ENCODE peak calls at places on chromosomes 2 and 18, in eight cellular contexts. A is CD4-positive, alpha-beta memory T cell; I is CD8-positive, alpha-beta memory T cell; O is fibroblast of lung; T is H9; Q is transverse colon; S is neural progenitor cell; P is lower lobe of right lung. Y is an unnamed sample. For H3K9me3 and H3K4me1, the result is how much of the 10 kb centered on the place peaks cover.

GRCh38 chr2:236641051-236641450 is 71.4 kb downstream of the ACKR3 start:
- DNase-seq in P (no peak), I (no peak), Q (no peak), O (no peak), A (no peak), S (no peak), T (no peak), Y (no peak)

GRCh38 chr2:60414731-60415130 is 138.7 kb downstream of the BCL11A start:
- DNase-seq in T (no peak), A (no peak), P (no peak), S (no peak), O (peak), Q (no peak), I (no peak), Y (no peak)

GRCh38 chr2:111196435-111196834 is 75.7 kb downstream of the BCL2L11 start:
- DNase-seq in T (no peak), I (no peak), A (no peak), O (no peak), S (no peak), Q (no peak), P (no peak), Y (no peak)

GRCh38 chr2:154439156-154439555 is 259.3 kb upstream of the KCNJ3 start:
- DNase-seq in S (no peak), P (no peak), I (no peak), A (no peak), Q (no peak), T (no peak), O (no peak), Y (no peak)

GRCh38 chr2:207139551-207139950 is 26.2 kb downstream of the KLF7 start:
- DNase-seq in A (no peak), O (no peak), T (no peak), P (no peak), S (no peak), Q (no peak), I (no peak), Y (no peak)

GRCh38 chr2:173401716-173402326 is 47.1 kb downstream of the CDCA7 start:
- DNase-seq in P (no peak), A (no peak), I (no peak), S (peak), T (no peak), O (no peak), Q (no peak), Y (no peak)

GRCh38 chr2:169895294-169895985 is 68.2 kb downstream of the UBR3 start:
- DNase-seq in S (no peak), O (peak), T (no peak), P (no peak), Q (no peak), I (no peak), A (no peak), Y (no peak)

GRCh38 chr2:70123051-70123828 is 36.0 kb downstream of the PCBP1 start:
- DNase-seq in Q (peak), O (peak), P (no peak), A (no peak), I (no peak), T (peak), S (peak), Y (peak)

GRCh38 chr2:132837764-132838163 is 167.8 kb upstream of the LYPD1 start:
- DNase-seq in P (no peak), A (no peak), Q (no peak), O (no peak), S (peak), I (no peak), T (no peak), Y (no peak)

GRCh38 chr2:10966056-10966455 is 54.3 kb downstream of the KCNF1 start:
- DNase-seq in O (no peak), Q (no peak), S (no peak), P (no peak), A (no peak), T (no peak), I (no peak), Y (no peak)

GRCh38 chr2:9753665-9754531 is 89.4 kb upstream of the TAF1B start:
- DNase-seq in S (no peak), O (no peak), P (no peak), A (peak), T (no peak), I (no peak), Q (peak), Y (no peak)

GRCh38 chr2:9991829-9992273 is 40.4 kb downstream of the GRHL1 start:
- DNase-seq in A (no peak), P (no peak), Q (no peak), T (no peak), I (no peak), O (no peak), S (no peak), Y (peak)

GRCh38 chr2:146764301-146764700 is 1080.5 kb upstream of the ACVR2A start:
- DNase-seq in A (no peak), T (no peak), Q (no peak), P (no peak), S (no peak), I (no peak), O (peak), Y (no peak)

GRCh38 chr2:176427549-176427948 is 158.3 kb downstream of the MTX2 start:
- DNase-seq in I (no peak), S (no peak), P (no peak), Q (no peak), A (no peak), T (no peak), O (no peak), Y (no peak)

GRCh38 chr2:31334311-31335026 is 80.1 kb downstream of the XDH start:
- DNase-seq in I (no peak), Q (no peak), S (no peak), T (no peak), P (no peak), O (peak), A (no peak), Y (no peak)

GRCh38 chr2:238116298-238117198 is 16.4 kb downstream of the ESPNL start:
- DNase-seq in Q (no peak), A (no peak), S (no peak), I (no peak), T (no peak), O (no peak), P (peak), Y (no peak)

GRCh38 chr2:69798466-69798908 is 31.0 kb upstream of the GMCL1 start:
- DNase-seq in P (no peak), A (no peak), I (no peak), S (no peak), O (peak), Q (peak), T (no peak), Y (peak)

GRCh38 chr2:105617631-105618350 is 126.9 kb upstream of the NCK2 start:
- DNase-seq in O (no peak), Q (no peak), I (no peak), P (no peak), S (peak), A (no peak), T (no peak), Y (no peak)

GRCh38 chr2:224869601-224870000 is 153.4 kb upstream of the CCDC195 start:
- DNase-seq in T (no peak), A (no peak), S (no peak), O (peak), P (no peak), I (no peak), Q (no peak), Y (no peak)

GRCh38 chr18:5282770-5283169 is 12.8 kb downstream of the ZBTB14 start:
- DNase-seq in O (no peak), S (no peak), A (no peak), I (no peak), Q (no peak), P (no peak), T (no peak), Y (no peak)

GRCh38 chr2:173545364-173545734 is 190.7 kb downstream of the CDCA7 start:
- DNase-seq in I (no peak), T (no peak), A (no peak), S (no peak), O (no peak), P (no peak), Q (no peak), Y (no peak)

GRCh38 chr2:159002465-159003130 is 34.2 kb downstream of the TANC1 start:
- DNase-seq in O (no peak), A (no peak), S (no peak), T (no peak), Q (no peak), I (no peak), P (no peak), Y (no peak)

GRCh38 chr2:163341426-163341825 is 394.4 kb downstream of the FIGN start:
- DNase-seq in Q (no peak), T (no peak), I (no peak), O (no peak), A (no peak), P (no peak), S (no peak), Y (no peak)

GRCh38 chr2:11856095-11856494 is 109.7 kb downstream of the LPIN1 start:
- DNase-seq in I (no peak), S (no peak), P (no peak), T (no peak), A (no peak), Q (no peak), O (no peak), Y (no peak)

GRCh38 chr2:29196792-29197788 is 81.9 kb downstream of the CLIP4 start:
- DNase-seq in P (peak), I (peak), T (peak), Q (peak), A (peak), S (peak), O (peak), Y (peak)

GRCh38 chr2:66506265-66506664 is 71.3 kb downstream of the MEIS1 start:
- DNase-seq in A (no peak), T (no peak), Q (no peak), P (no peak), I (no peak), S (no peak), O (no peak), Y (no peak)

GRCh38 chr18:44569391-44570055 is 111.2 kb upstream of the SETBP1 start:
- DNase-seq in O (no peak), Q (no peak), S (no peak), P (no peak), T (no peak), A (no peak), I (no peak), Y (no peak)

GRCh38 chr2:176445831-176446433 is 176.7 kb downstream of the MTX2 start:
- DNase-seq in O (peak), T (no peak), A (no peak), S (no peak), I (no peak), Q (no peak), P (no peak), Y (no peak)

GRCh38 chr18:48455555-48456478 is 46.6 kb upstream of the ZBTB7C start:
- DNase-seq in P (no peak), O (peak), T (no peak), S (no peak), A (peak), I (peak), Q (peak), Y (no peak)
- H3K9me3 ChIP-seq in P (under half), O (under half), T (under half), S (under half), A (under half), I (under half), Q (under half), Y (under half)

GRCh38 chr2:149587220-149587949 is at the start of gene MMADHC:
- DNase-seq in O (peak), Q (peak), T (peak), A (peak), I (peak), P (peak), S (peak), Y (peak)

GRCh38 chr2:149585317-149585885 is 2.2 kb downstream of the MMADHC start:
- DNase-seq in P (no peak), I (no peak), Q (no peak), S (no peak), T (no peak), A (no peak), O (peak), Y (no peak)

GRCh38 chr2:149586063-149586462 is 1.5 kb downstream of the MMADHC start:
- DNase-seq in S (no peak), Q (no peak), T (no peak), O (no peak), A (no peak), I (no peak), P (no peak), Y (no peak)

GRCh38 chr2:149586898-149587219 is 716 bp downstream of the MMADHC start:
- DNase-seq in P (no peak), Q (no peak), O (no peak), I (no peak), S (no peak), A (no peak), T (no peak), Y (no peak)

GRCh38 chr2:149587950-149588487 is 444 bp upstream of the MMADHC start:
- DNase-seq in O (no peak), P (no peak), S (no peak), A (no peak), I (no peak), Q (no peak), T (no peak), Y (no peak)
- H3K27ac ChIP-seq in O (peak), P (peak), S (no peak), A (peak), I (peak), Q (peak), T (no peak), Y (peak)

GRCh38 chr2:120482334-120482733 is 136.4 kb downstream of the INHBB start:
- DNase-seq in Q (no peak), P (peak), A (no peak), T (no peak), I (no peak), O (no peak), S (no peak), Y (no peak)
- H3K4me1 ChIP-seq in Q (under half), P (under half), A (under half), T (under half), I (under half), O (under half), S (under half), Y (under half)

DNA sequence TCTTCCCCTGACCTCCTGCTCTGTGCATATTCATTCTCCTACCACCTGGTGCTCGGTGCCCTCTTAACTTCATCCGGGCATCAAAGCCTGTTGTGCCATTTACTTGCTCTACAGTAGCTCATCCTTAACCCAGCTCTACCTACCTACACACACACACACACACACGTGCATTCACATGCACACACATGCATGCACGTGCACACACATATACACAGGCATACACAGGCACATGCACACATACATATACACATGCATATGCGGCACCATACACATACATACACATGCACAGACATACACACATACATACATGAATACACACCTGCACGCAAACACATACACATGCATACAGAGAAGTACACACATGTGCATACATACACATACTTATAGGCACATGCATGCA is 14.5 kb downstream of the MAL start:
- DNase-seq in Q (no peak), I (no peak), P (no peak), A (no peak), O (no peak), S (no peak), T (no peak), Y (no peak)
- H3K9me3 ChIP-seq in Q (under half), I (under half), P (under half), A (under half), O (under half), S (under half), T (under half), Y (under half)

GRCh38 chr2:25443766-25444165 is 102.0 kb upstream of the DNMT3A start:
- DNase-seq in A (no peak), P (no peak), T (no peak), O (no peak), Q (no peak), I (no peak), S (no peak), Y (no peak)

GRCh38 chr2:25445464-25445863 is 103.7 kb upstream of the DNMT3A start:
- DNase-seq in A (no peak), P (no peak), S (no peak), Q (no peak), T (peak), I (no peak), O (no peak), Y (no peak)

GRCh38 chr2:25447018-25447417 is 105.3 kb upstream of the DNMT3A start:
- DNase-seq in A (no peak), O (no peak), P (no peak), S (no peak), Q (no peak), I (no peak), T (no peak), Y (no peak)

GRCh38 chr2:25444608-25445270 is 103.0 kb upstream of the DNMT3A start:
- DNase-seq in S (no peak), I (no peak), Q (no peak), O (no peak), P (no peak), A (no peak), T (no peak), Y (no peak)

DNA sequence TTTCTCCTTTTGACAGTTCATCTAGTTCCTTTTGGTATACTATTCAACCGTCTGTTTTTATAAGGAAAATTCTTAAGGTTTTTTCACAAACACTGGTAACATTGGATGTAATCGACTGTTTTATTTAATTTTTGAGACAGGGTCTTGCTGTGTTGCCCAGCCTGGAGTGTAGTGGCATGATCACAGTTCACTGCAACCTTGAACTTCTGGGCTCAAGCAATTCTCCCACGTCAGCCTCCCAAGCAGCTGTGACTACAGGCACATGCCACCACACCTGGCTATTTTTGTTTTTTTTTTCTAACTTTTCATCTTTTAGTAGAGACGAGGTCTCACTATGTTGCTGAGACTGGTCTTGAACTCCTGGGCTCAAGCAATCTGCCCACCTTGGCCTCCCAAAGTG is 104.4 kb upstream of the DNMT3A start:
- DNase-seq in I (no peak), Q (no peak), T (no peak), O (no peak), S (no peak), P (no peak), A (no peak), Y (no peak)
- H3K27ac ChIP-seq in I (no peak), Q (no peak), T (no peak), O (no peak), S (no peak), P (no peak), A (no peak), Y (no peak)

GRCh38 chr2:63850204-63850571 is 8.5 kb downstream of the UGP2 start:
- DNase-seq in I (no peak), A (no peak), P (no peak), S (no peak), O (no peak), Q (no peak), T (no peak), Y (no peak)

GRCh38 chr2:63853527-63854310 is 12.0 kb downstream of the UGP2 start:
- DNase-seq in Q (no peak), S (no peak), I (no peak), O (peak), T (no peak), A (no peak), P (no peak), Y (no peak)

GRCh38 chr2:63850650-63851049 is 9.0 kb downstream of the UGP2 start:
- DNase-seq in I (no peak), O (no peak), A (no peak), S (no peak), P (no peak), T (no peak), Q (no peak), Y (no peak)

GRCh38 chr2:63849381-63850203 is 7.9 kb downstream of the UGP2 start:
- DNase-seq in S (peak), T (peak), A (no peak), I (no peak), Q (no peak), O (no peak), P (no peak), Y (no peak)

DNA sequence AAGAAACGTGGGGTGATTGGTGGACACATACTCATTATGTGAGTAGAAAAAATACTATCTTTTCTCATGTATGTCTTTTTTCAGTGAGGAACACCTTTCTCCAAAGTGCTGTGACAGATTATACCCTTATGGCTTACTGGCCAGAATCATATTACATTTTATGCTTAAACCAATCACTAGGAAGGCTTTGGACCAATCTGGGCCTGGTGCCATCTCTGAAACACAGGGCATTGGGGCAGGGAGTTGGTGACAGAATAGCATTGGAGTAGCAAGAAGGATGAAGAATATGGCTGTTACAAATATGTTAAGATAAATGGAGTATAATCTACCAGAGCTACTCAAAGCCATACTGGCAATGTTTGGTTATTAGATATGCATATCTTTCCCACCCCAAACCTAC is 10.2 kb downstream of the UGP2 start:
- DNase-seq in S (no peak), P (no peak), Q (no peak), O (no peak), A (no peak), T (no peak), I (no peak), Y (peak)
- H3K4me1 ChIP-seq in S (half or more), P (half or more), Q (half or more), O (under half), A (half or more), T (under half), I (half or more), Y (half or more)